ENCODE peak calls at places on chromosomes 11 and 22, in eight cellular contexts. X is left ventricle myocardium superior; H is stimulated activated naive CD8-positive, alpha-beta T cell treated with anti-CD3 and anti-CD28 coated beads, Interleukin-15, amount 100 ng/mL, for 72 hours; B is stimulated activated naive B cell treated with anti-CD40 and anti-IgM and Interleukin-4, amounts not matched to agents 10 μg/mL and 1 μg/mL and 100 μg/mL, for 72 hours; V is activated naive CD8-positive, alpha-beta T cell treated with anti-CD3 and anti-CD28 coated beads, Interleukin-2, amount 10 ng/mL, durations not matched to agents 7 days and 5 days; N is lower lobe of right lung; J is mucosa of descending colon; K is activated CD8-positive, alpha-beta T cell treated with anti-CD3 and anti-CD28 coated beads for 36 hours. A is an unnamed sample.

GRCh38 chr22:30245181-30245984 is 1.2 kb downstream of the LIF start:
- ATAC-seq in X (no peak), H (peak; percentile 1), B (no peak), V (no peak), N (peak; percentile 5), J (peak; percentile 52), K (no peak), A (peak; percentile 28)

GRCh38 chr11:75195164-75195962 is 44.5 kb downstream of the SLCO2B1 start:
- ATAC-seq in X (peak; percentile 89), H (no peak), B (no peak), V (no peak), N (peak; percentile 75), J (peak; percentile 29), K (no peak), A (no peak)

GRCh38 chr11:82225930-82226329 is 507.7 kb downstream of the FAM181B start:
- ATAC-seq in X (no peak), H (no peak), B (no peak), V (no peak), N (no peak), J (no peak), K (no peak), A (no peak)

GRCh38 chr11:58530236-58530635 is 22.3 kb upstream of the OR5B21 start:
- ATAC-seq in X (no peak), H (peak; percentile 41), B (no peak), V (peak; percentile 76), N (no peak), J (no peak), K (no peak), A (no peak)

GRCh38 chr11:8765294-8765693 is 82.7 kb downstream of the RPL27A start:
- ATAC-seq in X (no peak), H (no peak), B (no peak), V (no peak), N (peak; percentile 4), J (peak; percentile 46), K (no peak), A (no peak)

GRCh38 chr11:59669611-59670009 is 773 bp upstream of the PATL1 start:
- ATAC-seq in X (peak; percentile 46), H (no peak), B (no peak), V (no peak), N (peak; percentile 48), J (no peak), K (no peak), A (no peak)

GRCh38 chr22:17132112-17132511 is 11.0 kb upstream of the TMEM121B start:
- ATAC-seq in X (peak; percentile 96), H (no peak), B (no peak), V (no peak), N (no peak), J (no peak), K (no peak), A (no peak)

GRCh38 chr22:44497904-44498242 is at the start of gene RTL6:
- ATAC-seq in X (no peak), H (peak; percentile 49), B (no peak), V (no peak), N (no peak), J (no peak), K (no peak), A (no peak)

GRCh38 chr11:61707574-61707973 is 27.4 kb downstream of the DAGLA start:
- ATAC-seq in X (no peak), H (no peak), B (no peak), V (no peak), N (no peak), J (peak; percentile 96), K (no peak), A (no peak)

GRCh38 chr11:122209619-122210377 is 93.8 kb upstream of the BLID start:
- ATAC-seq in X (peak; percentile 81), H (no peak), B (no peak), V (no peak), N (peak; percentile 70), J (no peak), K (no peak), A (no peak)

GRCh38 chr11:36478700-36479329 is 31.3 kb downstream of the TRAF6 start:
- ATAC-seq in X (peak; percentile 74), H (no peak), B (peak; percentile 58), V (no peak), N (peak; percentile 87), J (peak; percentile 62), K (peak; percentile 37), A (peak; percentile 43)

GRCh38 chr11:28657378-28658030 is 549.3 kb downstream of the METTL15 start:
- ATAC-seq in X (no peak), H (no peak), B (no peak), V (no peak), N (no peak), J (no peak), K (no peak), A (no peak)

GRCh38 chr11:27460571-27460970 is 12.0 kb downstream of the LGR4 start:
- ATAC-seq in X (no peak), H (no peak), B (no peak), V (no peak), N (no peak), J (no peak), K (no peak), A (no peak)

GRCh38 chr11:114821626-114822025 is 143.3 kb downstream of the NXPE2 start:
- ATAC-seq in X (no peak), H (no peak), B (no peak), V (no peak), N (no peak), J (no peak), K (no peak), A (no peak)

GRCh38 chr11:68402355-68403031 is 58.1 kb upstream of the PPP6R3 start:
- ATAC-seq in X (no peak), H (no peak), B (no peak), V (no peak), N (no peak), J (no peak), K (no peak), A (no peak)

GRCh38 chr11:75352417-75353206 is 1.2 kb upstream of the ARRB1 start:
- ATAC-seq in X (no peak), H (no peak), B (peak; percentile 60), V (peak; percentile 1), N (peak; percentile 64), J (peak; percentile 64), K (peak; percentile 3), A (peak; percentile 61)

GRCh38 chr11:44634401-44635281 is 69.2 kb downstream of the CD82 start:
- ATAC-seq in X (peak; percentile 69), H (peak; percentile 23), B (no peak), V (no peak), N (peak; percentile 49), J (peak; percentile 59), K (peak; percentile 61), A (no peak)

GRCh38 chr11:115197031-115197430 is 307.2 kb downstream of the CADM1 start:
- ATAC-seq in X (no peak), H (no peak), B (no peak), V (no peak), N (no peak), J (no peak), K (no peak), A (peak; percentile 31)

GRCh38 chr11:69424748-69425147 is 56.7 kb upstream of the LINC01488 start:
- ATAC-seq in X (no peak), H (no peak), B (no peak), V (no peak), N (no peak), J (no peak), K (no peak), A (no peak)

GRCh38 chr22:41842996-41843970 is 10.4 kb downstream of the SREBF2 start:
- ATAC-seq in X (no peak), H (peak; percentile 96), B (peak; percentile 9), V (no peak), N (peak; percentile 15), J (peak; percentile 63), K (peak; percentile 90), A (peak; percentile 91)

GRCh38 chr11:24773326-24773725 is 276.5 kb downstream of the LUZP2 start:
- ATAC-seq in X (no peak), H (no peak), B (no peak), V (no peak), N (no peak), J (no peak), K (no peak), A (no peak)

GRCh38 chr11:62504158-62504973 is 42.2 kb downstream of the AHNAK start:
- ATAC-seq in X (no peak), H (no peak), B (no peak), V (no peak), N (peak; percentile 66), J (no peak), K (no peak), A (no peak)